ENCODE peak calls at places on chromosome 10, in five cellular contexts. A is 8988T; S is iPS-NIHi11; U is thoracic aorta; R is CD8-positive, alpha-beta memory T cell. I is an unnamed sample.

GRCh38 chr10:104255244-104255981 is 721 bp downstream of the GSTO1 start:
- DNase-seq in U (no peak), S (peak; percentile 16), A (peak; percentile 25), R (no peak), I (no peak)

GRCh38 chr10:30434273-30435067 is 486 bp downstream of the MAP3K8 start:
- DNase-seq in R (peak; percentile 61), A (peak; percentile 51), S (peak; percentile 68), U (peak; percentile 74), I (no peak)

GRCh38 chr10:63588436-63589180 is 67.4 kb downstream of the REEP3 start:
- DNase-seq in S (no peak), A (no peak), U (no peak), R (no peak), I (no peak)

GRCh38 chr10:48496831-48497792 is 107.8 kb downstream of the ARHGAP22 start:
- DNase-seq in U (no peak), R (no peak), S (no peak), A (no peak), I (no peak)

GRCh38 chr10:132417957-132418441 is 21.0 kb downstream of the PWWP2B start:
- DNase-seq in S (no peak), R (no peak), U (no peak), A (peak; percentile 35), I (no peak)

GRCh38 chr10:78309536-78310237 is 276.0 kb downstream of the RPS24 start:
- DNase-seq in S (no peak), A (no peak), U (no peak), R (no peak), I (no peak)

GRCh38 chr10:50470798-50471582 is 152.8 kb downstream of the SGMS1 start:
- DNase-seq in R (no peak), S (no peak), A (no peak), U (no peak), I (no peak)

GRCh38 chr10:114925675-114926204 is 12.3 kb upstream of the TRUB1 start:
- DNase-seq in U (no peak), A (no peak), R (no peak), S (no peak), I (peak; percentile 25)

GRCh38 chr10:55630491-55631056 is 730.5 kb downstream of the ZWINT start:
- DNase-seq in S (peak; percentile 10), R (no peak), U (no peak), A (no peak), I (peak; percentile 34)

GRCh38 chr10:51369903-51370302 is 295.6 kb downstream of the PRKG1 start:
- DNase-seq in R (no peak), U (no peak), A (no peak), S (peak; percentile 5), I (no peak)

GRCh38 chr10:1654247-1654646 is 83.1 kb downstream of the ADARB2 start:
- DNase-seq in R (no peak), S (no peak), U (no peak), A (no peak), I (no peak)

GRCh38 chr10:88401671-88402347 is 181.3 kb downstream of the RNLS start:
- DNase-seq in A (no peak), S (no peak), R (no peak), U (no peak), I (no peak)

GRCh38 chr10:44384601-44385422 is at the start of gene CXCL12:
- DNase-seq in S (peak; percentile 71), A (no peak), R (no peak), U (no peak), I (no peak)

GRCh38 chr10:29387269-29387668 is 98.4 kb downstream of the LYZL1 start:
- DNase-seq in A (no peak), U (no peak), S (no peak), R (no peak), I (no peak)

GRCh38 chr10:58956926-58957325 is 219.5 kb upstream of the PHYHIPL start:
- DNase-seq in A (no peak), U (no peak), R (no peak), S (no peak), I (no peak)

GRCh38 chr10:77195101-77195500 is 442.5 kb downstream of the KCNMA1 start:
- DNase-seq in R (no peak), U (peak; percentile 13), S (no peak), A (no peak), I (no peak)

GRCh38 chr10:80144302-80145131 is 12.0 kb downstream of the PLAC9 start:
- DNase-seq in U (no peak), R (no peak), A (peak; percentile 38), S (peak; percentile 64), I (no peak)

GRCh38 chr10:125149278-125150047 is 10.9 kb downstream of the CTBP2 start:
- DNase-seq in U (peak; percentile 75), A (no peak), S (no peak), R (no peak), I (no peak)

I was measured in HEK293T.